ENCODE peak calls at places on chromosomes 5 and 9, in six cellular contexts. G is endothelial cell; O is CD8-positive, alpha-beta T cell; S is HFFc6; K is fibroblast of mammary gland; J is uterus. R is an unnamed sample.

GRCh38 chr5:41796061-41796460 is 74.2 kb downstream of the OXCT1 start:
- DNase-seq in G (no peak), S (no peak), O (no peak), K (peak), J (no peak), R (no peak)

GRCh38 chr5:160800375-160800774 is 51.6 kb downstream of the ATP10B start:
- DNase-seq in K (no peak), J (no peak), S (no peak), G (no peak), O (no peak), R (no peak)

GRCh38 chr5:78893959-78894676 is 91.0 kb downstream of the ARSB start:
- DNase-seq in J (no peak), S (no peak), O (no peak), G (no peak), K (no peak), R (no peak)

GRCh38 chr5:40258205-40258604 is 421.5 kb upstream of the PTGER4 start:
- DNase-seq in J (no peak), O (no peak), G (peak), K (no peak), S (no peak), R (no peak)

GRCh38 chr5:172488221-172488620 is 33.9 kb upstream of the SH3PXD2B start:
- DNase-seq in S (no peak), G (no peak), O (no peak), K (no peak), J (no peak), R (no peak)

GRCh38 chr5:136123236-136123768 is 9.3 kb upstream of the SMAD5 start:
- DNase-seq in K (peak), O (no peak), J (no peak), G (no peak), S (no peak), R (no peak)

GRCh38 chr5:142475102-142475501 is 150.3 kb upstream of the SPRY4 start:
- DNase-seq in O (no peak), G (no peak), J (no peak), K (no peak), S (peak), R (no peak)

GRCh38 chr5:1014781-1015221 is 6.2 kb downstream of the NKD2 start:
- DNase-seq in G (no peak), S (no peak), J (no peak), K (no peak), O (no peak), R (no peak)

GRCh38 chr9:131398204-131398603 is 4.3 kb downstream of the PRRC2B start:
- DNase-seq in S (no peak), O (peak), K (no peak), J (no peak), G (no peak), R (no peak)

GRCh38 chr5:72662936-72663335 is 153.5 kb upstream of the TNPO1 start:
- DNase-seq in S (no peak), K (no peak), G (no peak), O (no peak), J (no peak), R (no peak)
- TF ChIP-seq CTCF in S (no peak), K (no peak), G (no peak), O (no peak), J (no peak), R (no peak)

GRCh38 chr9:135974220-135974573 is 13.0 kb upstream of the UBAC1 start:
- DNase-seq in S (no peak), O (no peak), K (no peak), G (no peak), J (no peak), R (no peak)
- TF ChIP-seq CTCF in S (peak), O (no peak), K (peak), G (no peak), J (no peak), R (no peak)

GRCh38 chr5:33297760-33298216 is 143.0 kb upstream of the TARS1 start:
- DNase-seq in J (no peak), S (no peak), O (no peak), K (no peak), G (peak), R (no peak)
- TF ChIP-seq CTCF in J (no peak), S (peak), O (no peak), K (no peak), G (peak), R (peak)

DNA sequence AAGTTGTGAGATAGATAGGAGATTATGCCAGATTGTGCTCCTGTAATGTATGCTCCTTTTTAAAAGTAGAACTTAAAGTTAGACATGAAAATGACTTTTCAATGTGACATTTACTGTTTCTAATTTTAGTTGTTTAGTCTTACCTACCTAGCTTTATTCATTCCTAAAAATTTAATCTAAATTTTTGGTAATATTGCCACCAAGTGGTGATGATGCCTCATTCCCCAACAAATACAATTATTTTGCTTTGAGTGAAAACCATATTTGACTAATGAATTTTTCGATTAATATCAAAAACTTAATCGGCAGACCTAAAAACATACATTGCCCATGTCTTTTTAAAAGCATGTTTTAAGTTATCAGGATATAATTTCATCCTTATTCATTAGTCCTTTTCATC is 25.6 kb downstream of the PPWD1 start:
- DNase-seq in O (no peak), G (no peak), S (no peak), K (no peak), J (no peak), R (no peak)
- TF ChIP-seq CTCF in O (no peak), G (no peak), S (peak), K (no peak), J (no peak), R (no peak)

DNA sequence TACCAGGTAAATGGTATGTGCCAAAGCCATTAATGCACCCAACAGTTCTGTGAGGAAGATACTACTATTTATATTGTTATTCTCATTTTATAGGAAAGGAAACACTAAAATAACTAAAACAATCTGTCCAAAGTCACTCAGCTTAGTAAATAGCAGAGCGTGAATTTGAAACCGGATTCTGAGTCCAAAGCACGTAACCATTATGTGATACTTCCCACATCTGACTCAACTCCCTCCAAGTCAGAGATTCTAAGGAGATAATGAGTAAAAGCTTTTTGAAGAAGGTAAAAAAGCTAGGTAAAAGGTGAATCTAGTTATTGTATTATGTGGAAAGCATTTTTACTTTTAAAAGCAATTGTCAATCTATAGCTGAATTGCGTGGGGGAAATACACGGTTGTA is 208.9 kb downstream of the PBX3 start:
- DNase-seq in O (no peak), G (no peak), J (no peak), K (no peak), S (no peak), R (no peak)
- TF ChIP-seq CTCF in O (no peak), G (no peak), J (no peak), K (no peak), S (no peak), R (no peak)

DNA sequence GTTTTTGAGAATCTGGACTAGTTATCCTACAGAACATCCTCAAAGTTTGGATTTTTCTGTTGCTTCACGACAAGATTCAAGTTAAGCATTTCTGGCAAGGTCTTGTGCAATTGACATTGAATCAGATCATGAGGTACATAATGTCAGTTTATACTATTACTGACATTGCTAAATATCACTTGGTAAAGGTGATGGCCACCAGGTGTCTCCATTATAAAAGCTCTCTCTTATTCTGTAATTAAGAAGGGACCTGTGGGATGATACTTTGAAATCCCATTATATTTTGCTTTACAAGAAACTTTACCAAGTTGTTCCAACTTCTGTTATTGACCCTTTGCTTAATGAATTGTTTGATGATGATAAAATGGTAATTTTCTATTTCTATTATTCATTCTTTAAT is 131.0 kb upstream of the ASTN2 start:
- DNase-seq in O (no peak), K (no peak), S (no peak), J (no peak), G (no peak), R (no peak)
- TF ChIP-seq CTCF in O (no peak), K (no peak), S (no peak), J (no peak), G (no peak), R (no peak)

R was measured in progenitor cell of endocrine pancreas.